ENCODE peak calls at places on chromosomes 6 and 20, in seven cellular contexts. K is left lung, G is hypothalamus, L is fibroblast of mammary gland, H is GM12865, J is Ammon's horn, B is cardiac fibroblast. Y is an unnamed sample.

GRCh38 chr6:145669627-145670034 is 65.7 kb downstream of the EPM2A start:
- DNase-seq in K (no peak), G (no peak), L (peak; percentile 84), H (no peak), J (no peak), B (peak; percentile 83), Y (no peak)

GRCh38 chr6:19472168-19472567 is 365.0 kb upstream of the ID4 start:
- DNase-seq in K (no peak), G (no peak), L (peak; percentile 90), H (no peak), J (no peak), B (peak; percentile 88), Y (no peak)

GRCh38 chr6:35488517-35488862 is 8.4 kb downstream of the TEAD3 start:
- DNase-seq in K (no peak), G (no peak), L (no peak), H (no peak), J (no peak), B (no peak), Y (no peak)

GRCh38 chr6:20402181-20403079 is 751 bp downstream of the E2F3 start:
- DNase-seq in K (peak; percentile 91), G (no peak), L (peak; percentile 47), H (peak; percentile 68), J (peak; percentile 49), B (peak; percentile 42), Y (peak; percentile 10)

GRCh38 chr6:56839533-56840183 is 115.2 kb upstream of the BEND6 start:
- DNase-seq in K (no peak), G (no peak), L (no peak), H (no peak), J (no peak), B (no peak), Y (no peak)

GRCh38 chr6:117561128-117561527 is 41.2 kb downstream of the GOPC start:
- DNase-seq in K (no peak), G (no peak), L (no peak), H (no peak), J (no peak), B (no peak), Y (no peak)

GRCh38 chr6:71544028-71544427 is 255.4 kb downstream of the OGFRL1 start:
- DNase-seq in K (no peak), G (no peak), L (no peak), H (no peak), J (no peak), B (peak; percentile 85), Y (no peak)

GRCh38 chr20:51221791-51222408 is 199.0 kb upstream of the KCNG1 start:
- DNase-seq in K (no peak), G (no peak), L (peak; percentile 56), H (no peak), J (no peak), B (peak; percentile 83), Y (no peak)

GRCh38 chr6:75368151-75368779 is 83.7 kb upstream of the TMEM30A start:
- DNase-seq in K (no peak), G (no peak), L (peak; percentile 23), H (peak; percentile 46), J (no peak), B (peak; percentile 51), Y (no peak)

GRCh38 chr6:125188037-125188436 is 34.5 kb downstream of the TPD52L1 start:
- DNase-seq in K (no peak), G (no peak), L (peak; percentile 68), H (no peak), J (no peak), B (peak; percentile 73), Y (no peak)

GRCh38 chr6:87155920-87156600 is 695 bp downstream of the ZNF292 start:
- DNase-seq in K (peak; percentile 85), G (no peak), L (peak; percentile 37), H (peak; percentile 48), J (peak; percentile 54), B (peak; percentile 52), Y (peak; percentile 45)

GRCh38 chr20:50366270-50367103 is 143.7 kb upstream of the PTPN1 start:
- DNase-seq in K (no peak), G (no peak), L (peak; percentile 70), H (no peak), J (no peak), B (peak; percentile 62), Y (no peak)

GRCh38 chr6:5511924-5512323 is 250.6 kb downstream of the FARS2 start:
- DNase-seq in K (no peak), G (no peak), L (peak; percentile 77), H (no peak), J (no peak), B (peak; percentile 75), Y (no peak)

GRCh38 chr6:75493400-75494064 is at the start of gene FILIP1:
- DNase-seq in K (no peak), G (no peak), L (peak; percentile 40), H (peak; percentile 18), J (peak; percentile 13), B (peak; percentile 63), Y (peak; percentile 12)

GRCh38 chr6:137373296-137373695 is 120.9 kb downstream of the OLIG3 start:
- DNase-seq in K (no peak), G (no peak), L (no peak), H (no peak), J (no peak), B (no peak), Y (no peak)

GRCh38 chr6:170221753-170222400 is 69.0 kb downstream of the DLL1 start:
- DNase-seq in K (no peak), G (no peak), L (no peak), H (no peak), J (no peak), B (no peak), Y (no peak)

GRCh38 chr20:33250666-33251065 is 14.9 kb downstream of the BPIFA1 start:
- DNase-seq in K (no peak), G (no peak), L (peak; percentile 3), H (no peak), J (no peak), B (no peak), Y (no peak)

GRCh38 chr20:25076731-25077609 is 5.0 kb downstream of the VSX1 start:
- DNase-seq in K (no peak), G (no peak), L (peak; percentile 45), H (peak; percentile 41), J (peak; percentile 65), B (peak; percentile 32), Y (peak; percentile 47)

GRCh38 chr6:144346719-144347446 is 61.7 kb downstream of the UTRN start:
- DNase-seq in K (no peak), G (no peak), L (peak; percentile 71), H (peak; percentile 54), J (no peak), B (peak; percentile 88), Y (no peak)

GRCh38 chr20:13028001-13028400 is 19.2 kb downstream of the SPTLC3 start:
- DNase-seq in K (no peak), G (no peak), L (peak; percentile 44), H (no peak), J (no peak), B (peak; percentile 77), Y (no peak)

GRCh38 chr6:71510057-71510713 is 221.6 kb downstream of the OGFRL1 start:
- DNase-seq in K (no peak), G (no peak), L (peak; percentile 77), H (peak; percentile 58), J (peak; percentile 69), B (peak; percentile 86), Y (peak; percentile 62)

GRCh38 chr6:127880452-127880851 is 20.4 kb downstream of the THEMIS start:
- DNase-seq in K (no peak), G (no peak), L (no peak), H (no peak), J (no peak), B (no peak), Y (no peak)

GRCh38 chr6:156826290-156826955 is 49.2 kb downstream of the ARID1B start:
- DNase-seq in K (no peak), G (no peak), L (no peak), H (no peak), J (no peak), B (no peak), Y (no peak)

GRCh38 chr6:149909701-149910470 is 12.0 kb upstream of the RAET1E start:
- DNase-seq in K (no peak), G (no peak), L (no peak), H (no peak), J (no peak), B (no peak), Y (no peak)

GRCh38 chr6:168530653-168531071 is 89.7 kb downstream of the SMOC2 start:
- DNase-seq in K (no peak), G (no peak), L (no peak), H (no peak), J (no peak), B (no peak), Y (no peak)

GRCh38 chr20:25273046-25273445 is 25.2 kb downstream of the PYGB start:
- DNase-seq in K (no peak), G (no peak), L (no peak), H (no peak), J (no peak), B (no peak), Y (peak; percentile 25)

GRCh38 chr6:34462561-34462971 is 3.3 kb upstream of the PACSIN1 start:
- DNase-seq in K (no peak), G (no peak), L (peak; percentile 12), H (no peak), J (no peak), B (peak; percentile 20), Y (no peak)

GRCh38 chr6:163814494-163815364 is 400.2 kb downstream of the QKI start:
- DNase-seq in K (no peak), G (no peak), L (peak; percentile 96), H (peak; percentile 27), J (no peak), B (peak; percentile 51), Y (no peak)

GRCh38 chr20:62979876-62980373 is 26.8 kb downstream of the BHLHE23 start:
- DNase-seq in K (no peak), G (no peak), L (no peak), H (no peak), J (no peak), B (no peak), Y (no peak)

GRCh38 chr6:3239110-3239830 is 11.8 kb upstream of the TUBB2B start:
- DNase-seq in K (no peak), G (no peak), L (no peak), H (no peak), J (no peak), B (no peak), Y (no peak)